ENCODE peak calls at places on chromosomes 4 and X, in five cellular contexts. F is activated T-helper 2 cell treated with anti-CD3 and anti-CD28 coated beads, Interferon-gamma antibody, Interleukin-2, Interleukin-4, amounts not matched to agents 10 μg/mL and 5 μg/mL and 100 μg/mL, durations not matched to agents 14 hours and 24 hours and 36 hours; U is EL; H is stimulated activated CD8-positive, alpha-beta memory T cell treated with anti-CD3 and anti-CD28 coated beads, Interleukin-12 subunit alpha, Interleukin-12 subunit beta, amount 100 ng/mL, for 4 hours; V is ureter. N is an unnamed sample.

GRCh38 chr4:13530823-13531608 is 13.3 kb downstream of the NKX3-2 start:
- DNase-seq in V (no peak), H (no peak), U (no peak), F (no peak), N (no peak)

GRCh38 chrX:20594985-20595384 is 328.3 kb upstream of the RPS6KA3 start:
- DNase-seq in U (no peak), V (no peak), F (no peak), H (no peak), N (no peak)

GRCh38 chr4:122679317-122679716 is 53.2 kb upstream of the BBS12 start:
- DNase-seq in V (no peak), H (no peak), U (no peak), F (no peak), N (no peak)

GRCh38 chr4:125316391-125316780 is 1.6 kb downstream of the FAT4 start:
- DNase-seq in V (no peak), F (no peak), H (no peak), U (no peak), N (no peak)

GRCh38 chr4:15349426-15349825 is 78.4 kb upstream of the C1QTNF7 start:
- DNase-seq in H (no peak), V (no peak), U (peak), F (no peak), N (no peak)

GRCh38 chr4:159271857-159272256 is 169.0 kb downstream of the RAPGEF2 start:
- DNase-seq in H (no peak), V (no peak), U (no peak), F (no peak), N (no peak)

GRCh38 chr4:24219171-24219570 is 329.3 kb upstream of the PPARGC1A start:
- DNase-seq in F (no peak), U (no peak), V (no peak), H (no peak), N (no peak)

GRCh38 chr4:40933272-40934053 is 183.7 kb downstream of the NSUN7 start:
- DNase-seq in F (no peak), V (no peak), H (no peak), U (no peak), N (no peak)

GRCh38 chrX:73563740-73564073 is 710 bp downstream of the CHIC1 start:
- DNase-seq in H (no peak), V (no peak), F (no peak), U (peak), N (peak)

GRCh38 chr4:53805291-53805690 is 214.0 kb upstream of the LNX1 start:
- DNase-seq in V (no peak), U (no peak), H (no peak), F (no peak), N (no peak)

GRCh38 chr4:110624016-110624770 is 1.3 kb upstream of the PITX2 start:
- DNase-seq in H (no peak), F (no peak), V (no peak), U (no peak), N (no peak)

GRCh38 chrX:19724409-19724808 is 163.0 kb downstream of the SH3KBP1 start:
- DNase-seq in H (no peak), F (no peak), V (no peak), U (no peak), N (no peak)

GRCh38 chr4:127781303-127782024 is 658 bp upstream of the HSPA4L start:
- DNase-seq in U (no peak), F (no peak), H (no peak), V (peak), N (peak)

GRCh38 chr4:69707807-69708206 is 52.6 kb downstream of the SULT1B1 start:
- DNase-seq in H (no peak), F (no peak), V (no peak), U (no peak), N (no peak)

GRCh38 chr4:57710053-57710452 is 599.9 kb upstream of the IGFBP7 start:
- DNase-seq in F (no peak), U (no peak), H (no peak), V (no peak), N (no peak)

GRCh38 chrX:44130189-44130588 is 157.0 kb upstream of the NDP start:
- DNase-seq in V (no peak), F (no peak), H (no peak), U (no peak), N (no peak)

GRCh38 chr4:15002659-15003440 is 569 bp downstream of the CPEB2 start:
- DNase-seq in H (peak), F (peak), U (peak), V (peak), N (peak)